ENCODE peak calls at places on chromosomes 7 and 10, in four cellular contexts. E is K562, H is SK-N-SH, L is GM12878. J is an unnamed sample.

GRCh38 chr7:128783143-128783799 is 7.7 kb upstream of the OPN1SW start:
- DNase-seq in E (peak), H (peak), L (no peak), J (peak)

GRCh38 chr7:43764039-43764789 is 5.7 kb downstream of the BLVRA start:
- DNase-seq in E (peak), H (no peak), L (no peak), J (peak)

GRCh38 chr10:97684866-97685394 is 2.1 kb downstream of the AVPI1 start:
- DNase-seq in E (no peak), H (no peak), L (no peak), J (no peak)

GRCh38 chr7:69374036-69374420 is 224.2 kb upstream of the AUTS2 start:
- DNase-seq in E (no peak), H (no peak), L (no peak), J (no peak)

GRCh38 chr10:3095373-3096139 is 28.2 kb downstream of the PFKP start:
- DNase-seq in E (peak), H (no peak), L (peak), J (no peak)

GRCh38 chr7:115177832-115178231 is 255.9 kb downstream of the MDFIC start:
- DNase-seq in E (no peak), H (no peak), L (no peak), J (no peak)

GRCh38 chr10:90193240-90193985 is 492.0 kb downstream of the KIF20B start:
- DNase-seq in E (no peak), H (no peak), L (no peak), J (no peak)

GRCh38 chr7:36765605-36766004 is 41.3 kb upstream of the AOAH start:
- DNase-seq in E (peak), H (no peak), L (no peak), J (no peak)

GRCh38 chr7:13293264-13294002 is 606.0 kb downstream of the ARL4A start:
- DNase-seq in E (no peak), H (no peak), L (no peak), J (no peak)

GRCh38 chr7:151817981-151818673 is 58.8 kb downstream of the PRKAG2 start:
- DNase-seq in E (no peak), H (no peak), L (no peak), J (no peak)

GRCh38 chr7:30184804-30185487 is 50.2 kb downstream of the MTURN start:
- DNase-seq in E (no peak), H (no peak), L (no peak), J (no peak)

GRCh38 chr10:85665078-85665477 is 701.5 kb downstream of the GRID1 start:
- DNase-seq in E (no peak), H (no peak), L (no peak), J (no peak)

GRCh38 chr10:44384601-44385422 is at the start of gene CXCL12:
- DNase-seq in E (no peak), H (peak), L (no peak), J (peak)

GRCh38 chr7:143909863-143910262 is 7.9 kb upstream of the TCAF1 start:
- DNase-seq in E (no peak), H (no peak), L (no peak), J (no peak)

GRCh38 chr7:87359366-87359765 is 13.9 kb downstream of the CROT start:
- DNase-seq in E (no peak), H (no peak), L (no peak), J (no peak)

GRCh38 chr7:2999078-2999500 is 44.6 kb downstream of the CARD11 start:
- DNase-seq in E (no peak), H (no peak), L (no peak), J (no peak)

GRCh38 chr10:31697271-31698168 is 231.1 kb downstream of the ARHGAP12 start:
- DNase-seq in E (no peak), H (peak), L (no peak), J (no peak)

DNA sequence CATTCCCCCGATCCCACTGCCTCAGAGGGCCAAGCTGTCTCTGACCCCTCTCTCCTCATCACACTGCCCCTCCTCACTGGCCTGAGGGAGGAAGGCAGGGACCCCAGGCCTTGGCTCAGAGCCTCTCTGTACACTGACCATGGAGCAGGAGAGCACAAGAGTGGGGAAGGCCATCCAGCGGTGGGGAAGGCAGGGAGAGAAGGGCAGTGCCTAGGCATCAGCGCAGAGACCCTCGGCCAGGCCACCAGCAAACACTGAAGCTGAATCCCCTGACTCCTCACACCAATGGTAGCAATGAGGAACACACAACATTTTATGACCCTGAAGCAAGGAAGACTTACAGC is 14.8 kb downstream of the OGDHL start:
- DNase-seq in E (no peak), H (no peak), L (no peak), J (no peak)
- TF ChIP-seq NRF1 in E (no peak), H (no peak), L (no peak), J (no peak)

DNA sequence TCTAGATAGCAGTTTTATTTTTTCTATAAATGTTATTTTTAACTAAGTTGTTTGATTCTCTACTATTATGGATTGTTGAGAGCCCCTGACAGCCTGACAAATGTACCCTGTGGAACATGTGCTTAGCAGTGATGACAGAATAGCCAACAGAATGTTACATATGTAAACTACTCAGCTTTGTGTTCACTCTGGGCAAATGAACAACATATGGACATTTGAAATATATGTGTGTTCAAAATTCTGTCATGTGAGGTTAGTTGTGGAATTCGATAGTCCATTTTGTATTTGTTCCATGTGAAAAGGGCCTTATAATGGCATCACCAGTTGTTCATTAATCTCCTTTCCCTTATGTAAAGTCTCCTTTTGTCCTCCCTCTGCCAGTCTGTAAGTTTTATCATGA is 199.7 kb downstream of the EXOC4 start:
- DNase-seq in E (no peak), H (no peak), L (no peak), J (no peak)
- TF ChIP-seq CHD2 in E (no peak), H (no peak), L (no peak), J (no peak)

GRCh38 chr10:68156373-68157185 is 47.3 kb downstream of the MYPN start:
- DNase-seq in E (peak), H (peak), L (no peak), J (no peak)
- TF ChIP-seq NRF1 in E (no peak), H (no peak), L (no peak), J (no peak)

DNA sequence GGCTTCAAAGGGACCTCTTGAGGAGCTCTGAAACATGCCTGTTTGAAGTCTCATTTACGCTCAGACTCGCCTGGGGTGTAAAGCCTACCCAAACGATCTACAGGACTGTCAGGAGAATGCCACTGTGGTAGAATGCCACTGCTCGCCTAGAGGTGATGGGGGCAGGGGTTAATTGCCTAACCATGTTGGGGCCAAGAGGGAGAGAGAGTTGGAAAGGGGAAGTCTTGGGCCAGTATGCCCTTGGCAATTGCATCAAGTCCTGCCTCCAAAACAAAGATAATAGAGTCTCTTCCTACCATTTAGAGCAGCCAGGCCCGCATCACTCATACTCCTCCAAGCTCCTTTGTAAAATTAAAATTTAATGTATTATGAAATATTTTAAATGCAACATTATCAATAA is 25.2 kb downstream of the CDK1 start:
- DNase-seq in E (no peak), H (no peak), L (no peak), J (no peak)
- TF ChIP-seq CHD2 in E (no peak), H (no peak), L (no peak), J (no peak)

GRCh38 chr10:101287183-101287830 is 58.0 kb upstream of the LBX1 start:
- DNase-seq in E (no peak), H (no peak), L (no peak), J (no peak)

GRCh38 chr10:101285093-101285463 is 55.8 kb upstream of the LBX1 start:
- DNase-seq in E (no peak), H (no peak), L (no peak), J (peak)

GRCh38 chr10:101286248-101287046 is 57.2 kb upstream of the LBX1 start:
- DNase-seq in E (no peak), H (no peak), L (no peak), J (no peak)

GRCh38 chr10:101284171-101285092 is 55.2 kb upstream of the LBX1 start:
- DNase-seq in E (no peak), H (no peak), L (no peak), J (peak)

DNA sequence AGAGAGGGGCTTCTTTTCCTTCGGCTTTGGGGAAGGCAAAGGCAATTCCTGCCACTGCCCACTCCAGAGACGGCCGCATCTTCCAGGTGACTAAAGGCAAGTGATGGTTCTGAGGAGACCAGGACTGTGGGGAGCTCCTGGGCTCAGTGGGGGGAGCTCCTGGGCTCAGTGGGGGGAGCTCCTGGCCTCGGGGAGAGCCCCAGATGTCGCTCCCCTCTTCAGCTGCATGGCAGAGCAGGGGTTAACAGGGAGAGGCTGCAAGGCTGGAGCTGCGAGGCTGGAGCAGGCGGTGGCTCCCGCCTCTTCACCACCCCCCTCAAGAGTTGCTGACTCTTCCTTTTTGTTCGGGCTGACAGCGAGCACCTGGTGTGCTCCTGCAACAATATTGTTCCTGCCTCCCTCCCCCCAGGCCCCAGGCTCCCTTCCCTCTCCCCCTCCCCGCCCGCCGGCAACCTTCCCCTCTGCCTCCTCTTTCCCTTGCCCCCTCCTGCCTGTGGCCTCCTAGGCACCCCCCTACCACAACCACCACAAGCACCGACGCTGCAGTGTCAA is 56.3 kb upstream of the LBX1 start:
- DNase-seq in E (no peak), H (no peak), L (no peak), J (peak)
- TF ChIP-seq NRF1 in E (no peak), H (no peak), L (no peak), J (no peak)

GRCh38 chr7:48575516-48575915 is 348.8 kb upstream of the CDC14C start:
- DNase-seq in E (no peak), H (no peak), L (no peak), J (no peak)
- TF ChIP-seq CHD2 in E (no peak), H (no peak), L (no peak), J (no peak)

GRCh38 chr7:94216944-94217461 is 177.7 kb upstream of the COL1A2 start:
- DNase-seq in E (no peak), H (no peak), L (no peak), J (no peak)

GRCh38 chr7:94206295-94206694 is 188.4 kb upstream of the COL1A2 start:
- DNase-seq in E (no peak), H (no peak), L (no peak), J (no peak)

GRCh38 chr7:94212160-94212559 is 182.5 kb upstream of the COL1A2 start:
- DNase-seq in E (no peak), H (no peak), L (no peak), J (no peak)
- TF ChIP-seq NRF1 in E (no peak), H (no peak), L (no peak), J (no peak)

DNA sequence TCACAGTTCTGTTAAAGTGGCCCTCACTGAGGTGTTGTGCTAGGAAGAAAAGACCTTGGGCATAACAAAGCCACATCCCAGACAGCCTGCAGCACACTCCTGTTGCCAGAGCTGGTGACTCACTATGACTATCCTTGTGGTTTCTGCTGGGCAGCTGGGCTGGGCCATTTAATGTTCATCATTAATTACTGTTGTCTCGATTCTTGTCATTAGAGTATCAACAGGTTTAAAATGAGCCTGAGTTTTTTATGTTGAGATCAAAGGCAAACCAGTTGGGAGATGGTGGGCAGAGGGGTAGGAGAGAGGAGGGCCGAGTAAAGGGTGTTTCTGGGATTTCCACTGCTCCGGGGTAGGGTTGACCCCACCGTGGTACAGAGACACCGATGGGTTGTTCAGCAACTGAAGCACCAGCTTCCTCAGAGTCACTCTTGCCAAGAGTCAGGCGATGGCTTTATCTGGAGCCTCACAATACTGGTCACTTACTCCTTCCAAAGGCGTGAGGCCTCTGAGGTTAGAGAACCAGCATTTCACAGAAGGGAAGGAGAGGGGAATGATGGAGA is 128.7 kb upstream of the LYZL1 start:
- DNase-seq in E (no peak), H (no peak), L (no peak), J (no peak)
- TF ChIP-seq CHD2 in E (no peak), H (no peak), L (no peak), J (no peak)

GRCh38 chr7:94041529-94041928 is 37.4 kb upstream of the BET1 start:
- DNase-seq in E (no peak), H (no peak), L (no peak), J (no peak)

GRCh38 chr7:94042381-94042780 is 38.2 kb upstream of the BET1 start:
- DNase-seq in E (no peak), H (no peak), L (no peak), J (no peak)

GRCh38 chr7:94045566-94045965 is 41.4 kb upstream of the BET1 start:
- DNase-seq in E (no peak), H (no peak), L (no peak), J (no peak)

GRCh38 chr7:94044806-94045205 is 40.7 kb upstream of the BET1 start:
- DNase-seq in E (no peak), H (no peak), L (no peak), J (no peak)

GRCh38 chr7:94043299-94043698 is 39.1 kb upstream of the BET1 start:
- DNase-seq in E (no peak), H (no peak), L (no peak), J (no peak)
- TF ChIP-seq NRF1 in E (no peak), H (no peak), L (no peak), J (no peak)

GRCh38 chr10:129598413-129598812 is 131.4 kb downstream of the MGMT start:
- DNase-seq in E (no peak), H (no peak), L (no peak), J (no peak)

GRCh38 chr10:129602938-129603520 is 136.0 kb downstream of the MGMT start:
- DNase-seq in E (no peak), H (peak), L (no peak), J (no peak)

GRCh38 chr10:129594811-129595210 is 127.8 kb downstream of the MGMT start:
- DNase-seq in E (no peak), H (no peak), L (no peak), J (no peak)

GRCh38 chr10:129601737-129602136 is 134.7 kb downstream of the MGMT start:
- DNase-seq in E (no peak), H (no peak), L (peak), J (no peak)

GRCh38 chr10:129599160-129599559 is 132.1 kb downstream of the MGMT start:
- DNase-seq in E (no peak), H (no peak), L (no peak), J (no peak)
- TF ChIP-seq CHD2 in E (no peak), H (no peak), L (no peak), J (no peak)